ENCODE peak calls at places on chromosome 11, in seven cellular contexts. A, D, O, F, I, S and X are unnamed samples.

GRCh38 chr11:126645206-126645605 is 289.7 kb downstream of the ST3GAL4 start:
- DNase-seq in A (no peak), D (no peak), O (peak; percentile 83), F (no peak), I (no peak), S (no peak), X (no peak)

GRCh38 chr11:132300283-132300682 is 929.9 kb downstream of the NTM start:
- DNase-seq in A (no peak), D (no peak), O (peak; percentile 3), F (no peak), I (no peak), S (no peak), X (no peak)

GRCh38 chr11:120284272-120284671 is 40.8 kb upstream of the TLCD5 start:
- DNase-seq in A (no peak), D (no peak), O (no peak), F (no peak), I (no peak), S (no peak), X (no peak)

GRCh38 chr11:109680127-109680526 is 258.1 kb downstream of the C11orf87 start:
- DNase-seq in A (no peak), D (no peak), O (peak; percentile 55), F (no peak), I (no peak), S (no peak), X (no peak)

GRCh38 chr11:47348859-47349258 is 3.6 kb downstream of the MYBPC3 start:
- DNase-seq in A (no peak), D (no peak), O (peak; percentile 40), F (no peak), I (no peak), S (peak; percentile 42), X (no peak)

GRCh38 chr11:86671386-86672006 is 920 bp downstream of the ME3 start:
- DNase-seq in A (peak; percentile 65), D (peak; percentile 82), O (peak; percentile 58), F (no peak), I (no peak), S (peak; percentile 38), X (peak; percentile 45)

GRCh38 chr11:58628446-58628845 is 6.0 kb downstream of the CNTF start:
- DNase-seq in A (peak; percentile 28), D (no peak), O (peak; percentile 31), F (no peak), I (no peak), S (no peak), X (no peak)

GRCh38 chr11:62611705-62612365 is 740 bp downstream of the EML3 start:
- DNase-seq in A (peak; percentile 37), D (peak; percentile 56), O (peak; percentile 71), F (peak; percentile 47), I (peak; percentile 36), S (peak; percentile 55), X (peak; percentile 39)

GRCh38 chr11:119785131-119785530 is 56.1 kb upstream of the NECTIN1 start:
- DNase-seq in A (no peak), D (no peak), O (no peak), F (no peak), I (no peak), S (no peak), X (no peak)

GRCh38 chr11:74417379-74417804 is 19.2 kb upstream of the PGM2L1 start:
- DNase-seq in A (no peak), D (no peak), O (peak; percentile 36), F (no peak), I (no peak), S (peak; percentile 55), X (peak; percentile 11)

GRCh38 chr11:113475160-113475761 is at the start of gene DRD2:
- DNase-seq in A (no peak), D (no peak), O (no peak), F (no peak), I (no peak), S (no peak), X (no peak)

GRCh38 chr11:71183878-71184277 is 68.5 kb downstream of the SHANK2 start:
- DNase-seq in A (no peak), D (no peak), O (no peak), F (no peak), I (no peak), S (no peak), X (no peak)

GRCh38 chr11:91717169-91717568 is 507.4 kb upstream of the FAT3 start:
- DNase-seq in A (no peak), D (no peak), O (no peak), F (no peak), I (no peak), S (no peak), X (no peak)

GRCh38 chr11:107301886-107302285 is 155.7 kb downstream of the CWF19L2 start:
- DNase-seq in A (no peak), D (no peak), O (peak; percentile 5), F (no peak), I (no peak), S (peak; percentile 35), X (no peak)

GRCh38 chr11:120304526-120304925 is 20.6 kb upstream of the TLCD5 start:
- DNase-seq in A (no peak), D (no peak), O (peak; percentile 43), F (no peak), I (no peak), S (peak; percentile 16), X (peak; percentile 74)

GRCh38 chr11:26865703-26866102 is 128.2 kb upstream of the FIBIN start:
- DNase-seq in A (no peak), D (no peak), O (no peak), F (no peak), I (no peak), S (peak; percentile 75), X (no peak)

GRCh38 chr11:12846766-12847615 is 162.1 kb upstream of the RASSF10 start:
- DNase-seq in A (no peak), D (no peak), O (no peak), F (no peak), I (no peak), S (no peak), X (no peak)

GRCh38 chr11:131868769-131869482 is 498.5 kb downstream of the NTM start:
- DNase-seq in A (no peak), D (no peak), O (no peak), F (no peak), I (no peak), S (peak; percentile 12), X (no peak)